ENCODE peak calls at places on chromosomes 16 and 17, in six cellular contexts. V, Y, T, I, Q and D are unnamed samples.

GRCh38 chr16:19559242-19559910 is 3.9 kb downstream of the VPS35L start:
- DNase-seq in V (peak; percentile 34), I (peak; percentile 67), Q (peak; percentile 81), Y (peak; percentile 79), T (peak; percentile 58), D (peak; percentile 74)

GRCh38 chr16:85524630-85525463 is 88.3 kb upstream of the GSE1 start:
- DNase-seq in I (no peak), V (no peak), T (peak; percentile 85), Y (no peak), Q (peak; percentile 62), D (peak; percentile 26)

GRCh38 chr17:34177642-34178041 is 77.4 kb upstream of the CCL2 start:
- DNase-seq in I (no peak), Q (peak; percentile 60), T (no peak), Y (peak; percentile 82), V (no peak), D (no peak)

GRCh38 chr17:38324732-38325131 is 19.0 kb downstream of the GPR179 start:
- DNase-seq in Y (no peak), T (no peak), Q (no peak), I (no peak), V (no peak), D (no peak)

GRCh38 chr17:79171152-79171551 is 96.5 kb downstream of the ENGASE start:
- DNase-seq in Q (peak; percentile 21), T (no peak), Y (peak; percentile 26), I (no peak), V (no peak), D (no peak)

GRCh38 chr17:17348872-17349723 is 45.9 kb downstream of the NT5M start:
- DNase-seq in V (no peak), T (peak; percentile 49), Y (peak; percentile 19), Q (peak; percentile 26), I (no peak), D (no peak)

GRCh38 chr17:9918352-9918751 is 13.3 kb upstream of the RCVRN start:
- DNase-seq in T (no peak), Q (no peak), V (no peak), I (no peak), Y (no peak), D (no peak)

GRCh38 chr17:47257651-47258339 is 4.2 kb downstream of the ITGB3 start:
- DNase-seq in Y (peak; percentile 92), I (peak; percentile 67), T (no peak), V (no peak), Q (peak; percentile 66), D (peak; percentile 88)

GRCh38 chr17:75512946-75513666 is 2.2 kb downstream of the CASKIN2 start:
- DNase-seq in V (no peak), T (no peak), Q (peak; percentile 36), I (peak; percentile 36), Y (peak; percentile 50), D (no peak)

GRCh38 chr16:49679085-49679484 is 176.8 kb downstream of the ZNF423 start:
- DNase-seq in Y (no peak), I (no peak), Q (no peak), T (no peak), V (no peak), D (no peak)

GRCh38 chr17:55845385-55845784 is 94.5 kb downstream of the PCTP start:
- DNase-seq in I (no peak), V (peak; percentile 48), Y (peak; percentile 81), T (no peak), Q (peak; percentile 55), D (no peak)

GRCh38 chr17:32481193-32481592 is 5.6 kb upstream of the CDK5R1 start:
- DNase-seq in I (no peak), Q (no peak), T (no peak), V (no peak), Y (no peak), D (no peak)

GRCh38 chr17:4208228-4208627 is 55.6 kb downstream of the ANKFY1 start:
- DNase-seq in Q (no peak), Y (peak; percentile 85), V (no peak), I (no peak), T (no peak), D (no peak)

DNA sequence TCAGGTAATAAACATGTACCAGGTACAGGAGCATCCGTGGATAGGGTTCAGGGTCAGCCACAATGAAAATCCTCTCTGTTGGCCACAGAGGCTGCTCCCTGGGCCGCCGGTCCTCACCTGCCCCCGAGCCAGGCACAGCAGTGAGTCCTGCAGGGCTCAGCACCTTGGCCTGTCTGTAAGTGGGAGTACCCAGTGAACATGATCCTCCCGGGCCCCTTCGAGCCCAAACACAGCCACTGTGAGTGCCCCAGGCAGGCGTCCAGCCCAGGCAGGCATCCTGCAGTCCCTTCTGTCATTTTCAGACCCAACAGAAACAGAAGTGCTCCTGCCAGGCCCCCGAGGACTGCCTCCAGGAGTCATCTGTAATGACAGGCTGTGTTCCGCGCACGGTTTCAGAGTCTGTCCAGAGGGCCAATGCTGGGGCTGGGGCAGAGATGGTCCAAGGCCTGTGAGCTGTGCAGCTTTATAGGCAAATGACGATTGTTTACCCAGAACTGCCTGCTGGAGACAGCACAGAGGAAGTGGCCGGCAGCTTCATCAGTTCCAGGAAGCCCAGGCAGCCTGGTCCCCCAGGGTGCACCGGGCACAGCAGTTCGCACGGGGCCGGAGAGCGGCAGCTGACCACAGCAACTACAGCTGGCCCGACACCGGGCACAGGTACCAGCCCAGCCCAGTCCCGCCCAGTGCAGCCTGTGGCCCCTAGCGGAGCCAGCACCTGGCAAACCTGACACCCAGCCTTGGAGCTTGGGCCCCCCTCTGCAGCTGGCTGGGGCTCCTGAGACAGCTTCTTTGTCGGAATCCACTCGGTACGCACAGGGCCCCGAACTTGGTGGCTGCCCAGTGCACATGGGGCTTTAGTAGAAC is 13.2 kb downstream of the SLC7A5 start:
- DNase-seq in Y (no peak), V (peak; percentile 67), I (peak; percentile 45), Q (peak; percentile 56), T (peak; percentile 83), D (peak; percentile 80)
- H3K9ac ChIP-seq in Y (no peak overlapping the region), V (peak overlapping the region; percentile 28), I (peak overlapping the region; percentile 17), Q (no peak overlapping the region), T (peak overlapping the region; percentile 61), D (peak overlapping the region; percentile 61)

GRCh38 chr16:11395949-11396240 is 50.6 kb downstream of the RMI2 start:
- DNase-seq in Y (no peak), Q (no peak), I (no peak), V (no peak), T (no peak), D (no peak)

GRCh38 chr16:11395008-11395948 is 50.0 kb downstream of the RMI2 start:
- DNase-seq in V (no peak), T (peak; percentile 37), I (no peak), Q (no peak), Y (no peak), D (no peak)

GRCh38 chr16:11394593-11394960 is 49.3 kb downstream of the RMI2 start:
- DNase-seq in Q (no peak), T (no peak), I (no peak), V (no peak), Y (no peak), D (no peak)

GRCh38 chr16:11398136-11398535 is 52.9 kb downstream of the RMI2 start:
- DNase-seq in Y (no peak), Q (no peak), I (no peak), T (no peak), V (no peak), D (no peak)

DNA sequence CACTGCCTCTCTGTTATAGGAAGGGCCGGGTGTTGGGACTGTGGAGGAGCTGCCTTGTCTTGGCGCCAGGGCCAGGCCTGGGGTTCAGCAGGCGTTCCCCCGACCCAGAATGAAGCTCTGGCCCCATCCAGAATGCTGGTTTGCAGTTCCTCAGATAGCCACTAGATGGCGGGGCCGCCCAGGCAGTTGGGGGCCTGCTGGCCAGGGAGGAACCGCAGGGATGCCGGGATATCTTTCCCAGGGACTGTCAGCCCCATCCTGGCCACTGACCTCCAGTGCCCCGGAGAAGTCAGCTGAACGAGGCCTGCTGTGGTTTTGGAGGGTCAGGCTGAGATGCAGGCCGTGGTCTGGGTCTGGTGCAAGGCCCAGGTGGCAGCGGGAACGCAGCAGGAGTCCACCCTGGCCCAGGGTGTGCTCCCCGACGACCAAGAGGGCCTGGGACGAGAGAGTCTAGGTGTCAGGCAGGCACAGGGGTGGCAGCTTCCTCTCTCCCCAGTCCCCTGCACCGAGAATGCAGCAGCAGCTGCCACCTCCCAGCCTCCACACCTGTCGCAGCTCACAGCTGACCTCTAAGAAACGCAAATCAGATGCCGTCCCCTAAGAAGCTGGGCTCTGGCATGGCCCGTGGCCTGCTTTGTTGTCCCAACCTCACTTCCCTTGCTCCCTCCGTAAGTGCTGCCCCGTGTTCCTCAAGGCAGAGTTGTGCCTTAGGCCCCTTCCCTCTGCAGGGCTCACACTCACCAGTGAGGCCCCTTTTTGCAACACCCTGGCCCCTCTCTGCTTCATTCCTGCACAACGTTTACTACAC is 51.2 kb downstream of the RMI2 start:
- DNase-seq in Q (peak; percentile 61), I (peak; percentile 78), V (peak; percentile 73), Y (peak; percentile 81), T (peak; percentile 76), D (peak; percentile 76)
- H3K4me3 ChIP-seq in Q (no peak overlapping the region), I (no peak overlapping the region), V (no peak overlapping the region), Y (no peak overlapping the region), T (peak overlapping the region; percentile 53), D (no peak overlapping the region)

GRCh38 chr16:14186007-14186953 is 115.2 kb downstream of the MRTFB start:
- DNase-seq in Q (peak; percentile 89), Y (peak; percentile 86), T (no peak), I (peak; percentile 18), V (no peak), D (peak; percentile 46)
- H3K9ac ChIP-seq in Q (peak overlapping the region; percentile 34), Y (peak overlapping the region; percentile 60), T (no peak overlapping the region), I (no peak overlapping the region), V (peak overlapping the region; percentile 6), D (no peak overlapping the region)

GRCh38 chr17:15978606-15979005 is 20.9 kb downstream of the ZSWIM7 start:
- DNase-seq in V (no peak), Q (no peak), I (no peak), T (no peak), Y (no peak), D (no peak)
- H3K4me3 ChIP-seq in V (no peak overlapping the region), Q (no peak overlapping the region), I (no peak overlapping the region), T (no peak overlapping the region), Y (no peak overlapping the region), D (no peak overlapping the region)

GRCh38 chr16:56763305-56763916 is 33.5 kb downstream of the NUP93 start:
- DNase-seq in Y (no peak), Q (no peak), I (no peak), V (no peak), T (no peak), D (no peak)
- H3K9ac ChIP-seq in Y (no peak overlapping the region), Q (no peak overlapping the region), I (no peak overlapping the region), V (no peak overlapping the region), T (no peak overlapping the region), D (no peak overlapping the region)

GRCh38 chr17:66863820-66864219 is 28.9 kb downstream of the CACNG5 start:
- DNase-seq in T (no peak), V (no peak), I (no peak), Q (no peak), Y (no peak), D (no peak)

GRCh38 chr17:66860204-66860603 is 25.3 kb downstream of the CACNG5 start:
- DNase-seq in T (no peak), V (no peak), I (no peak), Q (no peak), Y (no peak), D (no peak)

DNA sequence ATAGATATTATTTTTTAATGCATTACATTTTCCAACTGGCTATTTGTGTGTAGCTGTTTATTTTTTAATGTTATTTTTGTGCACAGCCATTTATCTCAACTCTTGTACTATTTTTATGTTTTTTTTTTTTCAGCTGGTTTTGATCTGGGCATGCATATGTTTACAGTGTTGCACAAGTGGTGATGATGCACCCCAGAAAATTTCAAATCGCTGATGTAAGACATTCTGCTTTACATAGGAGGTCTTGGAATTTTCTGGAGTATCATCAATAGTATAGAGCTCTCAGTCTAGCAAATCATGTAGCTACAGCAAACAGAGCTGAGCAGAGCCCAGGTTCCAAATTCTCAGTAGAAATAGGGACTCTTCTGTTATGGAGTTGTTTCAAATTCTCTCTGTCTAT is 30.2 kb downstream of the CACNG5 start:
- DNase-seq in V (no peak), Q (peak; percentile 11), I (no peak), T (no peak), Y (peak; percentile 44), D (no peak)
- H3K4me3 ChIP-seq in V (no peak overlapping the region), Q (no peak overlapping the region), I (no peak overlapping the region), T (no peak overlapping the region), Y (no peak overlapping the region), D (no peak overlapping the region)

GRCh38 chr17:62644487-62645173 is 17.2 kb downstream of the MRC2 start:
- DNase-seq in T (peak; percentile 59), V (no peak), I (peak; percentile 72), Y (no peak), Q (no peak), D (no peak)
- H3K9ac ChIP-seq in T (peak overlapping the region; percentile 2), V (no peak overlapping the region), I (peak overlapping the region; percentile 49), Y (no peak overlapping the region), Q (no peak overlapping the region), D (no peak overlapping the region)